ENCODE peak calls at places on chromosome 13, in ten cellular contexts. A is GM23248; O is thoracic aorta; X is testis; D is breast epithelium; M is esophagus muscularis mucosa; U is colonic mucosa; C is heart right ventricle; R is CD8-positive, alpha-beta T cell; I is hepatocyte. B is an unnamed sample.

GRCh38 chr13:113545455-113545930 is 39.1 kb upstream of the TFDP1 start:
- DNase-seq in A (peak; percentile 56), M (no peak), C (no peak), X (peak; percentile 26), O (no peak), I (no peak), U (no peak), D (peak; percentile 46), R (no peak), B (no peak)

GRCh38 chr13:48302920-48303330 is 626 bp upstream of the RB1 start:
- DNase-seq in I (no peak), U (no peak), R (no peak), M (no peak), D (no peak), C (no peak), X (no peak), O (no peak), A (no peak), B (no peak)

GRCh38 chr13:37681295-37682032 is 82.9 kb upstream of the POSTN start:
- DNase-seq in M (no peak), R (no peak), X (no peak), D (no peak), U (no peak), O (no peak), C (no peak), A (peak; percentile 66), I (no peak), B (no peak)

GRCh38 chr13:56317839-56318238 is 822.9 kb upstream of the PRR20A start:
- DNase-seq in A (no peak), O (no peak), U (no peak), D (no peak), M (no peak), R (no peak), C (no peak), I (no peak), X (no peak), B (no peak)

GRCh38 chr13:99963832-99964339 is 7.7 kb downstream of the ZIC5 start:
- DNase-seq in C (no peak), A (no peak), O (no peak), X (no peak), M (no peak), R (no peak), D (no peak), I (no peak), U (no peak), B (no peak)

GRCh38 chr13:60627071-60627686 is 230.2 kb downstream of the TDRD3 start:
- DNase-seq in U (no peak), C (no peak), I (peak; percentile 70), X (peak; percentile 53), R (no peak), M (no peak), A (peak; percentile 50), O (no peak), D (no peak), B (no peak)

GRCh38 chr13:38819596-38819995 is 132.7 kb downstream of the FREM2 start:
- DNase-seq in D (no peak), O (no peak), A (no peak), R (no peak), I (no peak), C (no peak), U (no peak), X (no peak), M (no peak), B (no peak)

GRCh38 chr13:108897955-108898354 is 268.5 kb downstream of the MYO16 start:
- DNase-seq in X (no peak), R (no peak), A (peak; percentile 9), U (no peak), D (no peak), C (no peak), M (no peak), I (no peak), O (no peak), B (no peak)

GRCh38 chr13:73497430-73497829 is 438.6 kb downstream of the KLF5 start:
- DNase-seq in I (no peak), U (no peak), X (no peak), R (no peak), C (no peak), D (no peak), O (no peak), M (no peak), A (no peak), B (no peak)

GRCh38 chr13:62453761-62454160 is 1038.1 kb upstream of the PCDH20 start:
- DNase-seq in D (no peak), R (no peak), X (no peak), O (no peak), A (no peak), U (no peak), C (no peak), M (no peak), I (no peak), B (no peak)

GRCh38 chr13:31149604-31150003 is 12.1 kb downstream of the HSPH1 start:
- DNase-seq in X (no peak), R (no peak), O (no peak), C (no peak), I (no peak), D (no peak), U (no peak), A (no peak), M (no peak), B (no peak)

GRCh38 chr13:35723820-35724219 is 247.3 kb upstream of the MAB21L1 start:
- DNase-seq in X (peak; percentile 46), D (no peak), M (no peak), O (no peak), R (no peak), U (no peak), C (peak; percentile 33), A (peak; percentile 79), I (no peak), B (no peak)

GRCh38 chr13:73767747-73768315 is 366.4 kb downstream of the KLF12 start:
- DNase-seq in X (no peak), C (no peak), R (peak; percentile 31), A (no peak), O (no peak), D (no peak), U (peak; percentile 44), I (no peak), M (no peak), B (no peak)

GRCh38 chr13:56378566-56378965 is 762.2 kb upstream of the PRR20A start:
- DNase-seq in D (no peak), R (no peak), O (no peak), U (no peak), A (no peak), C (no peak), X (no peak), I (no peak), M (no peak), B (no peak)

GRCh38 chr13:36030670-36031331 is 100.4 kb downstream of the DCLK1 start:
- DNase-seq in R (no peak), O (no peak), C (no peak), M (no peak), X (no peak), A (peak; percentile 96), I (peak; percentile 15), D (no peak), U (no peak), B (no peak)

GRCh38 chr13:67353891-67354459 is 123.8 kb upstream of the PCDH9 start:
- DNase-seq in U (no peak), R (no peak), I (no peak), D (no peak), X (no peak), A (no peak), C (no peak), M (no peak), O (no peak), B (no peak)
- H3K4me3 ChIP-seq in U (no peak overlapping the region), R (no peak overlapping the region), I (no peak overlapping the region), D (no peak overlapping the region), X (no peak overlapping the region), A (peak overlapping the region; percentile 5), C (no peak overlapping the region), M (peak overlapping the region; percentile 25), O (no peak overlapping the region), B (no peak overlapping the region)

DNA sequence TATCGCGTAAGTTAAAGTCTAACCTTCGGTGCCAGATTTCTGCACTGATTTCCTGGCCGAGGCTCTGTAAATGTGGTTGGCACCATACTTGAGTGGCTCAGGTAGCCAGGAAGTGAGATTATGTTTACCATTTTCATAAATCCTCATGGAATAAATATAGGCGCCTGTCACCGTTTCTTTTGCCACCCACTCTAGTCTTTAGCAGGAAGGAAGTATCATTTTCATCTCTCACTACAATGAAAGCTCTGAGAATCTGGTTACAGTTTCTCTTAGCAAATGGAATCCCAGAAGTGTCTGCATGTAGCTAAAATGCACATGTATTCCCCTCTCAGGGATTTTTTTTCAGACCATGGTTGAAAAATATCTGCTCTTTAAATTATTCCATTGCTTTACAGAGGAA is 221.5 kb upstream of the SPRY2 start:
- DNase-seq in U (no peak), X (no peak), O (no peak), R (no peak), M (no peak), D (no peak), I (no peak), C (no peak), A (no peak), B (no peak)
- H3K4me1 ChIP-seq in U (no peaks in the 10 kb centered on the region), X (no peaks in the 10 kb centered on the region), O (no peaks in the 10 kb centered on the region), R (no peaks in the 10 kb centered on the region), M (no peaks in the 10 kb centered on the region), D (peaks cover 8% of the 10 kb centered on the region), I (no peaks in the 10 kb centered on the region), C (peaks cover 21% of the 10 kb centered on the region), A (no peaks in the 10 kb centered on the region), B (no peaks in the 10 kb centered on the region)

DNA sequence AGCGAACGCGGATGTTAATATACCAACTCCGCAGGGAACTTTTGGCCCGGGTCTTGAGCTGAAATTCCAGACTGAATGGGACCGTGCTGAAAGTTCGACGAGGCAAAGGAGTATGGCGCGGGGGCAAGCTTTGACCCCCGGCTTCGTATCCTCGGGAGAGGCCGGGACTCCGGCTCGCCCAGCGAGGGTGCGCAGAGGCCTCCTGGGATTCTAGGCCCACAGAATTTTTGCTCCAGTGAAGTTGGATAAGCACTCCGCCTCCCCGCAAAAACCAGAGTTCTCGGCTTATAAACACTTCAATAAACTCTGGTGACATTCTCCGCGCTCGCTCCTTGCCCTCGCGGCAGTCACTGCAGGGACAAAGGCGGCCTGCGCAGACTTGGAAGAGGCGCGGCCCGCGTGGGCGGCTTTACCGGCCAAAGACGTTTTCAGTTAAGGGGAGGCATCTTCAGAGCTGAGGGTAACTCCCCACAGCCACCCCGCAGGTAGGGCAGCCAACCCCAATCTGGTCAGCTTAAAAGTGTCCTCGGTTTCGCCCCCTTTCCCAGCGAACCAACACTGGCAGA is 112.6 kb downstream of the KCNRG start:
- DNase-seq in D (no peak), U (peak; percentile 25), A (no peak), X (no peak), O (no peak), R (no peak), C (no peak), M (no peak), I (peak; percentile 43), B (no peak)
- H3K4me3 ChIP-seq in D (peak overlapping the region; percentile 44), U (peak overlapping the region; percentile 67), A (peak overlapping the region; percentile 57), X (peak overlapping the region; percentile 91), O (peak overlapping the region; percentile 93), R (peak overlapping the region; percentile 87), C (peak overlapping the region; percentile 94), M (peak overlapping the region; percentile 91), I (peak overlapping the region; percentile 21), B (peak overlapping the region; percentile 76)

GRCh38 chr13:42702726-42703125 is 78.7 kb upstream of the FAM216B start:
- DNase-seq in A (no peak), D (no peak), U (no peak), I (no peak), C (no peak), O (no peak), X (peak; percentile 53), M (no peak), R (no peak), B (no peak)
- H3K4me1 ChIP-seq in A (peaks cover 10% of the 10 kb centered on the region), D (no peaks in the 10 kb centered on the region), U (no peaks in the 10 kb centered on the region), I (no peaks in the 10 kb centered on the region), C (peaks cover 21% of the 10 kb centered on the region), O (no peaks in the 10 kb centered on the region), X (no peaks in the 10 kb centered on the region), M (no peaks in the 10 kb centered on the region), R (no peaks in the 10 kb centered on the region), B (no peaks in the 10 kb centered on the region)

GRCh38 chr13:77136902-77137420 is 110.0 kb upstream of the FBXL3 start:
- DNase-seq in O (no peak), U (no peak), M (no peak), D (no peak), C (no peak), I (no peak), X (no peak), R (no peak), A (peak; percentile 21), B (no peak)
- H3K4me3 ChIP-seq in O (no peak overlapping the region), U (no peak overlapping the region), M (no peak overlapping the region), D (no peak overlapping the region), C (no peak overlapping the region), I (no peak overlapping the region), X (no peak overlapping the region), R (no peak overlapping the region), A (no peak overlapping the region), B (no peak overlapping the region)

B was measured in ascending aorta.